ENCODE peak calls at places on chromosomes 16 and 17, in eight cellular contexts. L, Y, N, M, S, P, V and H are unnamed samples.

GRCh38 chr17:53462393-53462811 is 360.3 kb upstream of the KIF2B start:
- DNase-seq in L (no peak), Y (no peak), N (no peak), M (no peak), S (no peak), P (no peak), V (no peak), H (no peak)

GRCh38 chr17:17820046-17820445 is 16.7 kb downstream of the SREBF1 start:
- DNase-seq in L (no peak), Y (no peak), N (no peak), M (no peak), S (no peak), P (no peak), V (no peak), H (no peak)

GRCh38 chr17:4249452-4250029 is 14.2 kb downstream of the ANKFY1 start:
- DNase-seq in L (peak), Y (no peak), N (no peak), M (no peak), S (no peak), P (peak), V (no peak), H (no peak)

GRCh38 chr16:9383281-9383680 is 291.8 kb downstream of the HAPSTR1 start:
- DNase-seq in L (no peak), Y (no peak), N (no peak), M (no peak), S (no peak), P (no peak), V (no peak), H (no peak)

GRCh38 chr17:67717192-67717623 is 528 bp upstream of the NOL11 start:
- DNase-seq in L (no peak), Y (peak), N (no peak), M (no peak), S (no peak), P (no peak), V (no peak), H (no peak)

GRCh38 chr16:84044108-84044488 is 1.5 kb upstream of the SLC38A8 start:
- DNase-seq in L (peak), Y (no peak), N (peak), M (no peak), S (no peak), P (peak), V (no peak), H (no peak)

GRCh38 chr16:52090080-52090479 is 456.9 kb downstream of the TOX3 start:
- DNase-seq in L (no peak), Y (no peak), N (no peak), M (no peak), S (no peak), P (peak), V (no peak), H (no peak)

GRCh38 chr17:7352910-7353635 is 1.1 kb downstream of the KCTD11 start:
- DNase-seq in L (no peak), Y (no peak), N (no peak), M (no peak), S (no peak), P (no peak), V (no peak), H (no peak)

GRCh38 chr16:12188674-12189249 is 212.2 kb downstream of the SNX29 start:
- DNase-seq in L (no peak), Y (no peak), N (no peak), M (no peak), S (no peak), P (no peak), V (no peak), H (no peak)

GRCh38 chr17:691423-691822 is 23.2 kb downstream of the VPS53 start:
- DNase-seq in L (no peak), Y (no peak), N (no peak), M (no peak), S (no peak), P (peak), V (no peak), H (no peak)

GRCh38 chr17:7849185-7850117 is 5.4 kb upstream of the TMEM88 start:
- DNase-seq in L (no peak), Y (no peak), N (no peak), M (peak), S (no peak), P (no peak), V (no peak), H (no peak)

GRCh38 chr17:77601054-77601979 is 357.2 kb upstream of the TNRC6C start:
- DNase-seq in L (no peak), Y (no peak), N (no peak), M (peak), S (no peak), P (no peak), V (peak), H (no peak)

GRCh38 chr17:76537288-76537577 is 276 bp downstream of the CYGB start:
- DNase-seq in L (no peak), Y (peak), N (peak), M (no peak), S (no peak), P (peak), V (peak), H (no peak)

GRCh38 chr16:84547539-84548058 is 43.1 kb upstream of the MEAK7 start:
- DNase-seq in L (no peak), Y (no peak), N (no peak), M (no peak), S (no peak), P (no peak), V (no peak), H (no peak)

GRCh38 chr16:27315333-27316037 is 1.7 kb downstream of the IL4R start:
- DNase-seq in L (peak), Y (no peak), N (peak), M (peak), S (peak), P (peak), V (peak), H (peak)

GRCh38 chr17:17304521-17304985 is 1.4 kb downstream of the NT5M start:
- DNase-seq in L (no peak), Y (no peak), N (no peak), M (no peak), S (no peak), P (no peak), V (no peak), H (no peak)

GRCh38 chr16:9072806-9073341 is 18.6 kb upstream of the HAPSTR1 start:
- DNase-seq in L (no peak), Y (no peak), N (no peak), M (no peak), S (no peak), P (peak), V (no peak), H (no peak)

GRCh38 chr16:72832640-72833039 is 215.3 kb downstream of the ZFHX3 start:
- DNase-seq in L (peak), Y (peak), N (peak), M (peak), S (peak), P (peak), V (peak), H (peak)

GRCh38 chr16:86414991-86415740 is 95.2 kb upstream of the FOXF1 start:
- DNase-seq in L (no peak), Y (no peak), N (no peak), M (peak), S (no peak), P (no peak), V (no peak), H (no peak)

GRCh38 chr17:78923660-78924453 is 1.3 kb downstream of the TIMP2 start:
- DNase-seq in L (peak), Y (no peak), N (peak), M (peak), S (peak), P (no peak), V (peak), H (peak)

GRCh38 chr17:75643033-75644017 is 10.1 kb downstream of the SMIM5 start:
- DNase-seq in L (no peak), Y (no peak), N (peak), M (no peak), S (no peak), P (no peak), V (no peak), H (no peak)

GRCh38 chr17:8221663-8222379 is 11.4 kb upstream of the AURKB start:
- DNase-seq in L (peak), Y (peak), N (peak), M (peak), S (peak), P (peak), V (peak), H (peak)

GRCh38 chr17:72850410-72850809 is 242.1 kb downstream of the SLC39A11 start:
- DNase-seq in L (no peak), Y (no peak), N (no peak), M (no peak), S (no peak), P (peak), V (no peak), H (no peak)

GRCh38 chr16:57507414-57508083 is 21.3 kb upstream of the DOK4 start:
- DNase-seq in L (no peak), Y (no peak), N (no peak), M (peak), S (no peak), P (no peak), V (no peak), H (no peak)

GRCh38 chr16:88922114-88922825 is 54.7 kb downstream of the CBFA2T3 start:
- DNase-seq in L (no peak), Y (peak), N (peak), M (peak), S (peak), P (peak), V (peak), H (no peak)

GRCh38 chr16:59204589-59204988 is 470.5 kb upstream of the GOT2 start:
- DNase-seq in L (no peak), Y (no peak), N (no peak), M (no peak), S (no peak), P (no peak), V (no peak), H (no peak)

GRCh38 chr17:78238823-78239488 is 7.5 kb downstream of the TMEM235 start:
- DNase-seq in L (no peak), Y (no peak), N (no peak), M (no peak), S (no peak), P (no peak), V (no peak), H (no peak)

GRCh38 chr16:70156207-70156978 is 17.2 kb upstream of the CLEC18C start:
- DNase-seq in L (peak), Y (no peak), N (no peak), M (no peak), S (no peak), P (no peak), V (no peak), H (no peak)

GRCh38 chr17:17401271-17401781 is 75.5 kb upstream of the MED9 start:
- DNase-seq in L (peak), Y (no peak), N (peak), M (no peak), S (no peak), P (no peak), V (no peak), H (peak)

GRCh38 chr17:5618511-5618910 is 34.2 kb upstream of the NLRP1 start:
- DNase-seq in L (no peak), Y (no peak), N (no peak), M (no peak), S (no peak), P (no peak), V (no peak), H (no peak)

GRCh38 chr17:28717578-28718316 is at the start of gene RAB34:
- DNase-seq in L (peak), Y (no peak), N (peak), M (peak), S (peak), P (peak), V (peak), H (no peak)

GRCh38 chr16:70608516-70608915 is 37.8 kb upstream of the IL34 start:
- DNase-seq in L (no peak), Y (no peak), N (no peak), M (no peak), S (no peak), P (no peak), V (no peak), H (no peak)

GRCh38 chr16:55668337-55669281 is 12.8 kb downstream of the SLC6A2 start:
- DNase-seq in L (no peak), Y (no peak), N (peak), M (no peak), S (no peak), P (peak), V (no peak), H (no peak)

GRCh38 chr16:24580665-24581064 is 41.3 kb downstream of the RBBP6 start:
- DNase-seq in L (peak), Y (no peak), N (no peak), M (no peak), S (no peak), P (peak), V (no peak), H (no peak)
- TF ChIP-seq CTCF in L (peak), Y (peak), N (no peak), M (no peak), S (no peak), P (peak), V (no peak), H (no peak)

DNA sequence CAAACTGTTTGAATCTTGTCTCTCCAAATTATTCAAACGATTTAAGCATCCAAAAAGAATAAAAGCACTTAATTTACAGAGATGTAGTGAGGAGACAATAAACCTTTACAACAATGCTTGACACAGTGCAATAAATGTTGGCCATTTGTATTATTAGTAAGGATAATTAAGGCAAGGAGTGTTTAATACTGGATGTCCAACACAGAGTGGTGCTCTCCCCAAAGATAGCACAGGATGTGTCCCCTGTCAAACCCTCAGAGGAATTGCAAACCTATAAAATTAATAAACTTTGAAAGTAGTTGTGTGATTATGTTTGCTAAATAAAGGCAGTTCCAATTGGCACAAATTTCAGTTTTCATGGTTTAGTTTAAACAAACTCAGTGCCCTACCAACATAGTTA is 253.0 kb upstream of the AXIN2 start:
- DNase-seq in L (no peak), Y (no peak), N (no peak), M (no peak), S (no peak), P (no peak), V (no peak), H (no peak)
- TF ChIP-seq CTCF in L (no peak), Y (no peak), N (no peak), M (no peak), S (no peak), P (no peak), V (no peak), H (no peak)

DNA sequence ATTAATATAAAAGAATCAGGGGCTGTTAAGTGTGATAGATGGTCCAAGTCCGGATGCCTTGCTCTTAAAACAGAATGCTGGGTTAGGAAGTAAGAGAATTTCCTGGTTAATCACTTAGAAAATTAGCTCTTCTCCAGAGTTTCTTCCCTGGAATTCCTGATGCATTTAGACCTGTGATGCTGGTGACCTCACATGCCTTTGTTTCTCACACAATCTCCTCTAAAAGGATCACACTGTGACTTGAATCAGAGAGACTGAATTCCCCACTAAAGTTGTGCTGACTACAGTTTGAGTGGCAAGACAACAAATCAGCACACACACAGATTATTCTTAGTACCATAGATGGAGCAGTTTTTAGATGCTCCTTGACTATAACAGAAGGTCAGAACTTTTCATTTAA is 4.4 kb upstream of the RNF43 start:
- DNase-seq in L (no peak), Y (no peak), N (no peak), M (no peak), S (no peak), P (no peak), V (no peak), H (no peak)
- TF ChIP-seq CTCF in L (no peak), Y (no peak), N (no peak), M (no peak), S (no peak), P (no peak), V (no peak), H (no peak)

GRCh38 chr16:82628741-82629140 is 2.0 kb downstream of the CDH13 start:
- DNase-seq in L (no peak), Y (no peak), N (no peak), M (peak), S (no peak), P (no peak), V (no peak), H (no peak)

GRCh38 chr16:82629441-82630027 is 2.8 kb downstream of the CDH13 start:
- DNase-seq in L (no peak), Y (no peak), N (no peak), M (peak), S (no peak), P (peak), V (no peak), H (no peak)

GRCh38 chr16:82627811-82628339 is 1.1 kb downstream of the CDH13 start:
- DNase-seq in L (no peak), Y (no peak), N (peak), M (peak), S (no peak), P (peak), V (no peak), H (no peak)

GRCh38 chr16:82621796-82622195 is 5.0 kb upstream of the CDH13 start:
- DNase-seq in L (no peak), Y (no peak), N (no peak), M (no peak), S (no peak), P (no peak), V (no peak), H (no peak)

GRCh38 chr16:82625066-82625968 is 1.5 kb upstream of the CDH13 start:
- DNase-seq in L (no peak), Y (no peak), N (no peak), M (peak), S (no peak), P (no peak), V (no peak), H (no peak)
- TF ChIP-seq CTCF in L (no peak), Y (no peak), N (no peak), M (no peak), S (no peak), P (no peak), V (no peak), H (no peak)

DNA sequence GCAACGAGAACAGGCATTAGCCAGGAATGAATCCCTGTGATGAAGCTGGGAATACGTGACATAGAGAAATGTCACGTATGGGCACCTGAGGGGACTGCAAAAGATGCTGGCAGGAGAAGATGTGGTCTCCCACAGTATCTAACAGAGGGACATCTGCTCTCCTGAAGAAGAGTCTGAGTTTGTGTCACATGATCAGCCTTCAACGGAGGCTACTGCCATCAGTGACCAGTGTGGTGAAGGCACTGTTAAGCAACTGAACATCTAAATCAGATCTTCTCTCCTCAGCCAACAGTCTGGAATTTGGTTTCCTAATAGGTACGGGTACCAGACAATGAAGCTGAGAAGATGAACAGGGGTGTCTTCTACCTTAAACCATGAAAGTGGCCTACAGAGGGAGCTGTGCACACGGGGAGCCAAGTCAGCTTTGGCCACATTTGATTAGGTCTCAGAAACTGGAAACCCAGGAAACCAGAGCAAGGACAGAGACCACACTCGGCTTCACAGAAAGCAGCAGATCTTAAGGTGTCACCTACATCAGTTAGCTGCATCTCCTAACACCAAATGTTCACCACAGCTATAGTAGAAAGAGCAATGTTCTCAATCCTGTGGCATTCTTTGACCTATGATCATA is 41.8 kb downstream of the BRD7 start:
- DNase-seq in L (no peak), Y (no peak), N (no peak), M (no peak), S (peak), P (peak), V (no peak), H (no peak)
- TF ChIP-seq CTCF in L (peak), Y (peak), N (no peak), M (no peak), S (no peak), P (peak), V (peak), H (peak)

GRCh38 chr17:82895087-82895486 is 55.3 kb upstream of the ZNF750 start:
- DNase-seq in L (no peak), Y (no peak), N (no peak), M (no peak), S (no peak), P (no peak), V (no peak), H (no peak)

GRCh38 chr17:82899941-82900340 is 60.1 kb upstream of the ZNF750 start:
- DNase-seq in L (no peak), Y (no peak), N (no peak), M (no peak), S (no peak), P (no peak), V (no peak), H (no peak)

GRCh38 chr17:82896071-82897000 is 56.5 kb upstream of the ZNF750 start:
- DNase-seq in L (no peak), Y (no peak), N (no peak), M (no peak), S (no peak), P (no peak), V (no peak), H (no peak)

GRCh38 chr17:82898976-82899514 is 59.2 kb upstream of the ZNF750 start:
- DNase-seq in L (no peak), Y (no peak), N (no peak), M (no peak), S (no peak), P (no peak), V (no peak), H (no peak)

DNA sequence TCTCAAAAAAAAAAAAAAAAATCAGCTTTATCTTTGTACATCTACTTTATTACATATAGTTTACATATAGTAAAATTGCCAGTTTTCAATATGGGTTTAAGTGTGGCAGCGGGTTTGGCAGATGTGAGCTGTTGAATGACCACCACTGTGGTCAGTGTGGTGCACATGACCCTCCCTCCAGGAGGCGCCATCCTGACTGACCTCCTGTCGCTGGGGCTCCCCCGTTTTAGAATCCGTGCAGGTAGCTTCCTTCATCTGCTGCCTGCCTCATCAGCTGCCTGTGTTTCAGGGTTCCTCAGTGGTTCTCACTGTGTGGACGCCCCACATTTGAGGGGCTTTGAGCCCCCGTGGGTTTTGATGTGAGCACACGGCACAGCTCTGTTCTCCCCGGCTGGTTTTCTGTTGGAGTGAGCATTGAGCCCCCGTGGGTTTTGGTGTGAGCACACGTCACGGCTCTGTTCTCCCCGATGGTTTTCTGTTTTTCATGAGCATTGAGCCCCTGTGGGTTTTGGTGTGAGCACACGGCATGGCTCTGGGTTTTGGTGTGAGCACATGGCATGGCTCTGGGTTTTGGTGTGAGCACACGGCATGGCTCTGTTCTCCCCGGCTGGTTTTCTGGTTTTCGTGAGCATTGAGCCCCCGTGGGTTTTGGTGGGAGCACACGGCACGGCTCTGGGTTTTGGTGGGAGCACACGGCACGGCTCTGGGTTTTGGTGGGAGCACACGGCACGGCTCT is 57.9 kb upstream of the ZNF750 start:
- DNase-seq in L (no peak), Y (no peak), N (no peak), M (no peak), S (no peak), P (no peak), V (no peak), H (no peak)
- TF ChIP-seq CTCF in L (peak), Y (no peak), N (no peak), M (no peak), S (no peak), P (no peak), V (no peak), H (no peak)